ENCODE peak calls at places on chromosomes 1 and 21, in seven cellular contexts. C is IMR-90, X is H9, A is mesenchymal stem cell, K is neuronal stem cell, S is mesendoderm, L is H1. T is an unnamed sample.

GRCh38 chr1:67586596-67586995 is 98.4 kb upstream of the GADD45A start:
- DNase-seq in K (no peak), X (no peak), C (peak; percentile 56), L (no peak), A (no peak), S (no peak), T (peak; percentile 11)

GRCh38 chr1:15852036-15852827 is 4.7 kb downstream of the SPEN start:
- DNase-seq in S (no peak), L (no peak), C (peak; percentile 44), X (no peak), A (no peak), K (no peak), T (no peak)

GRCh38 chr1:171769171-171769570 is 12.3 kb upstream of the METTL13 start:
- DNase-seq in C (no peak), A (no peak), K (no peak), X (no peak), S (no peak), L (no peak), T (no peak)

GRCh38 chr1:14681182-14681581 is 82.7 kb downstream of the KAZN start:
- DNase-seq in X (no peak), L (no peak), C (no peak), A (no peak), S (no peak), K (no peak), T (no peak)

GRCh38 chr1:205440476-205441317 is 15.1 kb downstream of the BLACAT1 start:
- DNase-seq in K (no peak), C (peak; percentile 54), L (no peak), A (peak; percentile 50), S (peak; percentile 97), X (peak; percentile 84), T (no peak)

GRCh38 chr1:45834689-45835088 is 31.3 kb downstream of the MAST2 start:
- DNase-seq in L (no peak), X (no peak), K (no peak), C (no peak), A (no peak), S (no peak), T (no peak)

GRCh38 chr1:228968841-228969606 is 233.7 kb downstream of the RHOU start:
- DNase-seq in A (no peak), K (peak; percentile 85), S (no peak), X (no peak), L (no peak), C (no peak), T (no peak)

GRCh38 chr1:194813109-194813508 is 1626.7 kb upstream of the B3GALT2 start:
- DNase-seq in K (no peak), S (no peak), X (no peak), A (no peak), C (no peak), L (no peak), T (no peak)

GRCh38 chr1:227945891-227946623 is 1.7 kb downstream of the WNT9A start:
- DNase-seq in K (no peak), C (peak; percentile 51), S (peak; percentile 31), X (peak; percentile 54), L (no peak), A (peak; percentile 65), T (peak; percentile 78)

GRCh38 chr1:10947181-10947580 is 65.3 kb upstream of the TARDBP start:
- DNase-seq in S (no peak), K (no peak), X (no peak), L (no peak), A (no peak), C (no peak), T (no peak)

GRCh38 chr1:14441302-14441741 is 157.2 kb upstream of the KAZN start:
- DNase-seq in A (no peak), C (peak; percentile 83), X (no peak), S (no peak), L (no peak), K (no peak), T (peak; percentile 40)

GRCh38 chr1:52751589-52752306 is 25.5 kb downstream of the ZYG11B start:
- DNase-seq in A (peak; percentile 41), S (no peak), C (peak; percentile 60), L (no peak), K (no peak), X (no peak), T (no peak)

GRCh38 chr1:108852541-108852940 is 4.4 kb downstream of the AKNAD1 start:
- DNase-seq in A (no peak), L (no peak), X (no peak), S (no peak), K (no peak), C (no peak), T (no peak)

DNA sequence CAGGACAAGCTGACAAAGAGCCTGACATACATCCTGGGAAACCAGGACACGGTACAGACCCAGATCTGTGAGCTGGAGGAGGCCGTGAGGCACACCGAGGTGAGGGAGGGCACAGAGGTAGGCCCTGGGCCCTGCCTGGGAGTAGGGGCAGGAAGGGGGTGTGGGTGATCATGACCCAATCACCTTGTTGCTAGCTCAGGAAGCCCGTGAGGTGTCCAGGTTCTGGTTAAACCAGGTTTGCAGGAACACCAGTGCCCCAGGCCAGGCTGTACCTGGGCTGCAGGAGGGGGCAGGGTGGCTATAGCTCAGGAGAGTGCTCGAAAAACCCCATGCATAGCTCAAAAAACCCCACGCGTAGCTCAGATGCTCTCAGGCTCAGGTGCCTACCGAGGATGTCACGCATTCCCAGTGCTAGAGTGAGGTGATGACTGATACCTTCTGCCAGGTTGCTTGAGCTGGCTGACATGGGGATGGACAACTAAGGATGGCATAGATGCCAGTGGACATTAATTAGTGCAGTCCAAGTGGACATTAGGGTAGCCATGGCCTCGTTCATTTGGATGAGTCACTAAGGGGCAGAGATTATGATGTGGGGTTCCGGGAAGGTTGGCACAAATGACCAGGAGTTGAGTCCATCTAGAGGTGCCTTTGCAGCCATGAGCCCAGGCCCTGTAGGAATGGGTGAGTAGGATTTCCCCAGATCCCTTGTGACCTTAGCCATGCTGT is 3.7 kb downstream of the TRIM46 start:
- DNase-seq in S (no peak), A (no peak), K (no peak), X (no peak), L (no peak), C (no peak), T (peak; percentile 65)
- H3K4ac ChIP-seq in S (no peak overlapping the region), A (no peak overlapping the region), K (no peak overlapping the region), X (no peak overlapping the region), L (no peak overlapping the region), C (no peak overlapping the region), T (no peak overlapping the region)

GRCh38 chr1:96834986-96835385 is 113.4 kb downstream of the PTBP2 start:
- DNase-seq in X (no peak), K (no peak), L (no peak), S (no peak), A (no peak), C (no peak), T (no peak)
- H3K4ac ChIP-seq in X (no peak overlapping the region), K (no peak overlapping the region), L (no peak overlapping the region), S (no peak overlapping the region), A (no peak overlapping the region), C (no peak overlapping the region), T (no peak overlapping the region)

GRCh38 chr1:34590211-34590623 is 164.6 kb upstream of the GJB5 start:
- DNase-seq in X (peak; percentile 89), A (no peak), C (no peak), K (no peak), L (peak; percentile 70), S (peak; percentile 82), T (peak; percentile 58)

DNA sequence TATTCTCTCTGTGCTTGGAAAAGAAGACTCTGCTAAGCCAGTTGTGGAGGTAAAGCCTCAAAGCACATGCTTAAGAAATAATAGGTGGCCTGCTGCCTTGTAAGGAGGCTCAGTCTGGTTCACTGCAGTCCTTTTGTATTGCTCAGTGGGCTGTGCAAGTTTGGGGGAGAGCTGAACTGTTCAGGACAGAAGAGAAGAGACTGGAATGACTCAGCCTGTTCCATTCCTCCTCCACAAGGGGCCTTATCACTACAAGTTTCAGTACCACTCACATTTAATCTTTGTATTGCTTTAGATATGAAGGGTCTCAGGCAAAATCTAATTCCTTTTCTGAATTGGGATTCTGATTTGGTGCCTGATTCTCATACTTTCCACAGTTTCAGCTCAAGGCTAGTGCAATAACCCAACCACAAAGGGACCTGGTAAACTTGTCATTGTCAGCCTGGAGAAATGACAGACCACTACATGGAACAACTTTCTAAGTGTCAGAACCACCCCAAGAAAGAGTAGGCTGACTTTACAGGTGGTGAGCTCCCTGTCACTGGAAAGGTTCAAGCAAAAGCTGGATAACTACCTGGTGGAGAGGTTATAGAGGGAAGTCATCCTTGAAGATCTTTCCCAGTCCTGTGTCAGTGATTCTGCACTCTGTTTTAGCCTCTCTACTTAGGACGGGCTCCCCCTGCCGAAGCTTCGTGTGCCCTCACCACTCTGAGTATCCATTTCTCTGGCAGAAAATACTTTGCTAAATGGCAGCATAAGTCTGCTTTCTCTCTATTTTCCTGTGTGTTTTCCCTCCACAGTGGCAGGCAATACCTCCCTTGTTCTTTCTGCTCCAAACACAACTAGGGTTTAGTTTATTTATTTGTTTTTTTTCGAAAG is 162.9 kb upstream of the GJB5 start:
- DNase-seq in K (no peak), C (no peak), L (no peak), S (no peak), X (no peak), A (no peak), T (no peak)
- H3K4ac ChIP-seq in K (no peak overlapping the region), C (no peak overlapping the region), L (no peak overlapping the region), S (no peak overlapping the region), X (no peak overlapping the region), A (no peak overlapping the region), T (no peak overlapping the region)

GRCh38 chr1:56461158-56462127 is 117.9 kb downstream of the PLPP3 start:
- DNase-seq in X (peak; percentile 41), K (no peak), S (peak; percentile 68), A (no peak), L (no peak), C (no peak), T (no peak)
- H3K4ac ChIP-seq in X (no peak overlapping the region), K (no peak overlapping the region), S (no peak overlapping the region), A (no peak overlapping the region), L (no peak overlapping the region), C (no peak overlapping the region), T (no peak overlapping the region)

GRCh38 chr21:42059141-42059540 is 12.0 kb upstream of the UMODL1 start:
- DNase-seq in K (no peak), S (no peak), A (no peak), C (no peak), L (no peak), X (no peak), T (no peak)
- H3K4ac ChIP-seq in K (no peak overlapping the region), S (no peak overlapping the region), A (peak overlapping the region; percentile 17), C (peak overlapping the region; percentile 79), L (no peak overlapping the region), X (no peak overlapping the region), T (no peak overlapping the region)

GRCh38 chr21:43775190-43775589 is 918 bp downstream of the CSTB start:
- DNase-seq in C (no peak), A (no peak), X (no peak), L (no peak), K (no peak), S (no peak), T (no peak)
- H3K4ac ChIP-seq in C (peak overlapping the region; percentile 60), A (peak overlapping the region; percentile 43), X (no peak overlapping the region), L (no peak overlapping the region), K (no peak overlapping the region), S (no peak overlapping the region), T (peak overlapping the region; percentile 93)